ENCODE peak calls at places on chromosomes 5 and 9, in five cellular contexts. N, B, Q, K and Z are unnamed samples.

GRCh38 chr5:116536279-116537161 is 38.1 kb downstream of the SEMA6A start:
- DNase-seq in N (no peak), B (no peak), Q (no peak), K (no peak), Z (no peak)

GRCh38 chr5:124372457-124372856 is 374.0 kb downstream of the ZNF608 start:
- DNase-seq in N (no peak), B (peak; percentile 3), Q (no peak), K (peak; percentile 10), Z (no peak)

GRCh38 chr5:157205708-157206107 is 25.1 kb downstream of the ITK start:
- DNase-seq in N (no peak), B (no peak), Q (no peak), K (no peak), Z (no peak)

GRCh38 chr5:133293953-133294352 is 242.1 kb downstream of the HSPA4 start:
- DNase-seq in N (no peak), B (no peak), Q (no peak), K (no peak), Z (no peak)

GRCh38 chr5:88875609-88876234 is 7.3 kb downstream of the MEF2C start:
- DNase-seq in N (no peak), B (no peak), Q (peak; percentile 53), K (no peak), Z (no peak)

GRCh38 chr5:32628049-32628803 is 42.9 kb downstream of the SUB1 start:
- DNase-seq in N (no peak), B (no peak), Q (no peak), K (no peak), Z (no peak)

GRCh38 chr5:162187371-162187770 is 119.8 kb downstream of the GABRG2 start:
- DNase-seq in N (no peak), B (no peak), Q (no peak), K (no peak), Z (no peak)

GRCh38 chr9:69603656-69604055 is 68.5 kb downstream of the APBA1 start:
- DNase-seq in N (no peak), B (no peak), Q (no peak), K (no peak), Z (no peak)

GRCh38 chr5:3335301-3335700 is 260.3 kb upstream of the IRX1 start:
- DNase-seq in N (no peak), B (no peak), Q (no peak), K (no peak), Z (no peak)

GRCh38 chr5:172686111-172686510 is 45.0 kb downstream of the NEURL1B start:
- DNase-seq in N (no peak), B (no peak), Q (no peak), K (no peak), Z (no peak)

GRCh38 chr5:131635755-131636479 is 888 bp upstream of the RAPGEF6 start:
- DNase-seq in N (no peak), B (peak; percentile 24), Q (no peak), K (peak; percentile 8), Z (no peak)

GRCh38 chr9:122837266-122837850 is 9.0 kb upstream of the PDCL start:
- DNase-seq in N (no peak), B (no peak), Q (no peak), K (no peak), Z (no peak)

GRCh38 chr9:138021251-138022056 is 143.9 kb downstream of the CACNA1B start:
- DNase-seq in N (no peak), B (no peak), Q (no peak), K (no peak), Z (no peak)

GRCh38 chr5:109756543-109757186 is 66.9 kb downstream of the MAN2A1 start:
- DNase-seq in N (no peak), B (no peak), Q (no peak), K (no peak), Z (no peak)

GRCh38 chr5:170451764-170452365 is 52.0 kb upstream of the KCNIP1 start:
- DNase-seq in N (no peak), B (peak; percentile 83), Q (no peak), K (no peak), Z (no peak)

GRCh38 chr9:133837644-133838597 is 99.8 kb upstream of the SARDH start:
- DNase-seq in N (no peak), B (no peak), Q (no peak), K (no peak), Z (no peak)

GRCh38 chr5:66892715-66893114 is 296.5 kb downstream of the MAST4 start:
- DNase-seq in N (no peak), B (no peak), Q (no peak), K (no peak), Z (no peak)

GRCh38 chr5:181203842-181204560 is 995 bp downstream of the TRIM7 start:
- DNase-seq in N (no peak), B (no peak), Q (peak; percentile 61), K (no peak), Z (no peak)